ENCODE peak calls at places on chromosomes 12 and 14, in six cellular contexts. H, P, W, I, C and F are unnamed samples.

GRCh38 chr14:76950043-76951020 is 78.2 kb downstream of the IRF2BPL start:
- DNase-seq in H (no peak), P (no peak), W (no peak), I (peak), C (no peak), F (peak)

GRCh38 chr12:123860369-123860768 is 98.3 kb downstream of the DNAH10 start:
- DNase-seq in H (no peak), P (no peak), W (no peak), I (no peak), C (no peak), F (no peak)

GRCh38 chr12:65999564-66000280 is 130.8 kb downstream of the LLPH start:
- DNase-seq in H (no peak), P (no peak), W (no peak), I (peak), C (no peak), F (peak)

GRCh38 chr12:65958456-65958855 is 134.2 kb downstream of the HMGA2 start:
- DNase-seq in H (no peak), P (no peak), W (no peak), I (no peak), C (no peak), F (no peak)

GRCh38 chr14:36066636-36067035 is 109.9 kb downstream of the PTCSC3 start:
- DNase-seq in H (no peak), P (no peak), W (no peak), I (no peak), C (no peak), F (no peak)

GRCh38 chr14:54803396-54803795 is 99.2 kb downstream of the GCH1 start:
- DNase-seq in H (no peak), P (no peak), W (no peak), I (no peak), C (no peak), F (no peak)

GRCh38 chr14:36823651-36824050 is 162.0 kb downstream of the PAX9 start:
- DNase-seq in H (no peak), P (no peak), W (no peak), I (no peak), C (no peak), F (no peak)

GRCh38 chr14:87018294-87018693 is 974.7 kb downstream of the GALC start:
- DNase-seq in H (no peak), P (no peak), W (no peak), I (no peak), C (no peak), F (no peak)

GRCh38 chr12:6462234-6462995 is 8.1 kb downstream of the VAMP1 start:
- DNase-seq in H (no peak), P (no peak), W (no peak), I (no peak), C (no peak), F (no peak)

GRCh38 chr14:92651793-92652382 is 96.5 kb downstream of the LGMN start:
- DNase-seq in H (peak), P (no peak), W (no peak), I (no peak), C (no peak), F (no peak)

GRCh38 chr14:73771848-73772705 is 57.9 kb upstream of the PNMA1 start:
- DNase-seq in H (no peak), P (no peak), W (no peak), I (peak), C (no peak), F (peak)

GRCh38 chr12:48279096-48279495 is 71.6 kb downstream of the ZNF641 start:
- DNase-seq in H (no peak), P (no peak), W (no peak), I (no peak), C (no peak), F (no peak)